ENCODE peak calls at places on chromosome 11, in eight cellular contexts. A is Calu3, X is SK-MEL-5, H is ecto neural progenitor cell, Y is NCI-H2029, K is SW480, V is MM.1S, Q is colonic mucosa. U is an unnamed sample.

GRCh38 chr11:62577046-62577708 is 3.5 kb upstream of the EEF1G start:
- DNase-seq in A (no peak), X (no peak), H (no peak), Y (no peak), K (no peak), V (no peak), Q (no peak), U (no peak)

GRCh38 chr11:12143461-12144258 is 33.3 kb downstream of the MICAL2 start:
- DNase-seq in A (peak), X (no peak), H (no peak), Y (no peak), K (peak), V (no peak), Q (peak), U (no peak)

GRCh38 chr11:61756452-61757212 is 4.2 kb downstream of the MYRF start:
- DNase-seq in A (peak), X (no peak), H (no peak), Y (no peak), K (peak), V (no peak), Q (peak), U (no peak)

GRCh38 chr11:111570796-111571195 is 30.3 kb downstream of the LAYN start:
- DNase-seq in A (no peak), X (no peak), H (no peak), Y (no peak), K (no peak), V (no peak), Q (no peak), U (no peak)

GRCh38 chr11:119585038-119585666 is 143.8 kb downstream of the NECTIN1 start:
- DNase-seq in A (peak), X (no peak), H (peak), Y (peak), K (peak), V (no peak), Q (peak), U (peak)

GRCh38 chr11:78898376-78898775 is 323.7 kb upstream of the NARS2 start:
- DNase-seq in A (no peak), X (no peak), H (no peak), Y (no peak), K (no peak), V (no peak), Q (no peak), U (no peak)

GRCh38 chr11:72808415-72808814 is 5.8 kb upstream of the ATG16L2 start:
- DNase-seq in A (no peak), X (no peak), H (no peak), Y (no peak), K (no peak), V (no peak), Q (no peak), U (no peak)

GRCh38 chr11:15071556-15072255 is 1.7 kb upstream of the CALCB start:
- DNase-seq in A (no peak), X (no peak), H (no peak), Y (no peak), K (no peak), V (no peak), Q (no peak), U (no peak)